ENCODE peak calls at places on chromosomes 1 and 21, in five cellular contexts. W, B, J, O and P are unnamed samples.
A peak's percentile ranks its signal among the peaks of the same experiment; 100 is the strongest.

GRCh38 chr1:60990719-60991100 is 91.7 kb upstream of the NFIA start:
- DNase-seq in W (no peak), B (no peak), J (no peak), O (no peak), P (no peak)

GRCh38 chr1:13585996-13586395 is 2.4 kb downstream of the PDPN start:
- DNase-seq in W (peak; percentile 20), B (no peak), J (no peak), O (no peak), P (no peak)

GRCh38 chr1:221801773-221802516 is 60.1 kb upstream of the DUSP10 start:
- DNase-seq in W (no peak), B (no peak), J (no peak), O (no peak), P (no peak)

GRCh38 chr1:119139857-119140176 is 636 bp downstream of the WARS2 start:
- DNase-seq in W (no peak), B (peak; percentile 62), J (no peak), O (no peak), P (no peak)

GRCh38 chr1:154994269-154994977 is 1.0 kb downstream of the LENEP start:
- DNase-seq in W (no peak), B (no peak), J (no peak), O (no peak), P (no peak)

GRCh38 chr1:60936052-60936619 is 146.2 kb upstream of the NFIA start:
- DNase-seq in W (no peak), B (no peak), J (no peak), O (no peak), P (no peak)

GRCh38 chr1:28926629-28927441 is 12.5 kb downstream of the EPB41 start:
- DNase-seq in W (no peak), B (peak; percentile 4), J (no peak), O (no peak), P (no peak)

GRCh38 chr1:84433253-84434080 is 35.2 kb downstream of the DNASE2B start:
- DNase-seq in W (peak; percentile 6), B (peak; percentile 78), J (peak; percentile 44), O (no peak), P (peak; percentile 9)

GRCh38 chr1:3657578-3658230 is 5.4 kb downstream of the TP73 start:
- DNase-seq in W (no peak), B (no peak), J (no peak), O (no peak), P (no peak)

GRCh38 chr21:43268086-43268803 is 99.4 kb downstream of the CRYAA start:
- DNase-seq in W (no peak), B (no peak), J (no peak), O (no peak), P (no peak)

GRCh38 chr1:41242645-41243171 is 602 bp upstream of the SCMH1 start:
- DNase-seq in W (no peak), B (peak; percentile 69), J (peak; percentile 21), O (no peak), P (no peak)

GRCh38 chr1:162855461-162856150 is 5.4 kb downstream of the CCDC190 start:
- DNase-seq in W (no peak), B (no peak), J (no peak), O (no peak), P (no peak)

GRCh38 chr1:14745815-14746214 is 147.3 kb downstream of the KAZN start:
- DNase-seq in W (no peak), B (no peak), J (no peak), O (no peak), P (no peak)

GRCh38 chr1:229471175-229471574 is 37.0 kb downstream of the NUP133 start:
- DNase-seq in W (no peak), B (no peak), J (no peak), O (no peak), P (no peak)

GRCh38 chr1:3954391-3955160 is 54.5 kb upstream of the C1orf174 start:
- DNase-seq in W (no peak), B (no peak), J (no peak), O (no peak), P (no peak)

GRCh38 chr21:44438531-44439210 is 16.6 kb upstream of the LRRC3 start:
- DNase-seq in W (no peak), B (no peak), J (no peak), O (no peak), P (no peak)

GRCh38 chr21:38266732-38267131 is 9.9 kb downstream of the KCNJ15 start:
- DNase-seq in W (no peak), B (no peak), J (no peak), O (no peak), P (no peak)

GRCh38 chr21:28738882-28739281 is 253.8 kb downstream of the LTN1 start:
- DNase-seq in W (no peak), B (no peak), J (no peak), O (no peak), P (no peak)

GRCh38 chr21:36654341-36654740 is 44.6 kb upstream of the SIM2 start:
- DNase-seq in W (peak; percentile 53), B (no peak), J (no peak), O (no peak), P (no peak)

GRCh38 chr21:27831821-27832569 is 865.1 kb upstream of the ADAMTS5 start:
- DNase-seq in W (no peak), B (no peak), J (no peak), O (no peak), P (no peak)

GRCh38 chr1:209880051-209880450 is 52.3 kb downstream of the UTP25 start:
- DNase-seq in W (no peak), B (no peak), J (no peak), O (no peak), P (no peak)